ENCODE peak calls at places on chromosomes 5 and 9, in seven cellular contexts. N is omental fat pad, G is mucosa of descending colon, Q is H9, W is esophagus squamous epithelium, E is astrocyte, Y is AG09309. I is an unnamed sample.

GRCh38 chr5:133882801-133883200 is 85.6 kb downstream of the C5orf15 start:
- DNase-seq in N (no peak), Y (no peak), E (no peak), W (no peak), G (no peak), Q (no peak), I (no peak)

GRCh38 chr5:93576994-93577575 is 3.9 kb downstream of the NR2F1-AS1 start:
- DNase-seq in Q (no peak), E (no peak), G (no peak), Y (no peak), N (no peak), W (no peak), I (no peak)

GRCh38 chr5:142913728-142914338 is 143.7 kb downstream of the ARHGAP26 start:
- DNase-seq in Y (no peak), Q (no peak), N (no peak), G (no peak), E (no peak), W (no peak), I (no peak)

GRCh38 chr9:93815677-93816076 is 139.5 kb downstream of the BARX1 start:
- DNase-seq in N (no peak), G (no peak), Q (no peak), W (no peak), E (no peak), Y (no peak), I (no peak)

GRCh38 chr5:109324351-109324750 is 85.4 kb downstream of the PJA2 start:
- DNase-seq in N (no peak), Y (no peak), G (no peak), Q (no peak), W (no peak), E (no peak), I (peak)

GRCh38 chr9:9337129-9337528 is 1275.7 kb downstream of the PTPRD start:
- DNase-seq in G (no peak), Y (no peak), E (no peak), Q (no peak), N (no peak), W (no peak), I (no peak)

GRCh38 chr9:37496020-37496419 is 10.3 kb downstream of the POLR1E start:
- DNase-seq in E (no peak), G (no peak), Y (no peak), W (no peak), Q (no peak), N (no peak), I (no peak)

GRCh38 chr5:111384220-111384619 is 128.1 kb downstream of the STARD4 start:
- DNase-seq in Q (no peak), G (no peak), W (no peak), N (no peak), Y (no peak), E (no peak), I (no peak)

GRCh38 chr9:134483361-134484184 is 157.3 kb downstream of the RXRA start:
- DNase-seq in N (no peak), Y (no peak), W (no peak), G (no peak), Q (no peak), E (no peak), I (no peak)

DNA sequence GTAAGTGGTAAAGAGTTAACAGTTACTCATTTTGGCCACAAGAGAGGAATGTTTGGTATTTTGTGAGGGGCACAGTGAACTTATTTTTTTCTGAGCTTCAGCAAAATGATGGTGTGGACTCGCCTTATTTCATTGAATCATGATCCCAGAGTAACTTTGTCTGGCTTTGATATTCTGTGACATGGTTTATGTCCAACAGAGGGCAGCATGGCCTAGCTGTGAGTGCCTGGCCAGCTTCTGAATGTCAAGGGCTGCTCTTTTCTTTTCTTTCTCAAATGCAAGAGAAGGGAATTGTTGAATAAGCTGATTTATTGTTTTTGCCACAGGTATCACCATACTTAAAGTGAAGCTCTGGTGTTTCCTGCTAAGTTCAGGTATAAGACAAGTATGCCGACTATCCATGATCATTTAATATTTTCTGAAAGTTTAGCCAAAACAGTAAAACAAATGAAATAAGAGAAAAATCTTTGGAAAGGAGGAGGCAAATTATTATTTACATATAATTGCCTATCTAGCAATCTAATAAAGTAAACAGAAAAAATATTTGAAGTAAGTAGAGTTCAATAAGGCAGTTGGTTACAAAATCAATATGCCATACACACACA is 31.7 kb downstream of the MRPL22 start:
- DNase-seq in G (peak), W (no peak), N (no peak), Y (no peak), Q (peak), E (peak), I (peak)
- TF ChIP-seq CTCF in G (no peak), W (peak), N (no peak), Y (peak), Q (peak), E (peak), I (peak)

GRCh38 chr5:113295111-113295539 is 139.7 kb downstream of the TSSK1B start:
- DNase-seq in E (no peak), Q (no peak), N (no peak), Y (no peak), G (no peak), W (no peak), I (no peak)
- TF ChIP-seq CTCF in E (no peak), Q (no peak), N (no peak), Y (no peak), G (no peak), W (no peak), I (no peak)

GRCh38 chr5:7851240-7851592 is 283 bp upstream of the CFAP90 start:
- DNase-seq in G (no peak), N (no peak), Y (no peak), W (no peak), Q (no peak), E (no peak), I (no peak)

GRCh38 chr5:7851617-7852289 is 820 bp upstream of the CFAP90 start:
- DNase-seq in Q (no peak), G (no peak), Y (no peak), W (no peak), E (no peak), N (no peak), I (no peak)

GRCh38 chr5:7850241-7850532 is 746 bp downstream of the CFAP90 start:
- DNase-seq in E (no peak), Y (no peak), Q (peak), G (no peak), W (no peak), N (no peak), I (no peak)

GRCh38 chr5:7849531-7850240 is 1.2 kb downstream of the CFAP90 start:
- DNase-seq in Y (no peak), E (no peak), Q (no peak), N (no peak), W (no peak), G (peak), I (no peak)

DNA sequence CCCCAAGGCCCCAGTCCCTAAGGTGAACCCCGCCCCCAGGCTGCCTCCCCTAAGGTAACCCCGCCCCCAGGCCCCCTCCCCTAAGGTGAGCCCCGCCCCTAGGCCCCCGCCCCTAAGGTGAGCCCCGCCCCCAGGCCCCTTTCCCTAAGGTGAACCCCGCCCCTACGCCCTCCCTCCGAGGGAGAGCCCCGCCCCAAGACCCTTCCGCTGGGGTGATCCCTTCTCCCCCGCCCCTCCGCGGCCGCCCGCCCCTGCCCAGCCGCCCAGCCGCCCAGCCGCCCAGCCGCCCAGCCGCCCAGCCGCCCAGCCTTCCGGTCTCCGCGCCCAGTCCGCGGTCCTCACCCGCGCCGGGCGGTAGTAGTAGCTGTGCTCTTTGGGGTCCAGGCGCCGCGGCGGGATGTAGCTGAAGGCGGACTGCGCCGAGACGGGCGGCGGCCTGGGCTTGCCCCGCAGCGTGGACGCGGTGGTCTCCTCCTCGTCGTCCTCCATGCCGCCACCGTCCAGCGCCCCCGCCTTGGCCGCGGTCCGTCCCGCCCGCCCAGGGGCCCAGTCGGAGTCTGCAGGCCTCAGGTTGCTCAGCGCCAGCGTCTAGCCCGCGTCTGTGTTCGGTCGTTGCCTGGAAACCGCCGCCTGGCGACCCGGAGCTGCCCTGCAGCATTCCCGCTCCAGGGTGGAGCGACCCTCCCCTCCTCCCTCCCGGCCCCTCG is at the start of gene CFAP90:
- DNase-seq in Q (peak), Y (no peak), W (no peak), G (peak), E (peak), N (no peak), I (peak)
- TF ChIP-seq CTCF in Q (peak), Y (peak), W (no peak), G (no peak), E (peak), N (no peak), I (peak)

GRCh38 chr5:176670449-176670848 is 23.2 kb downstream of the TSPAN17 start:
- DNase-seq in Q (no peak), N (no peak), E (no peak), Y (no peak), W (no peak), G (no peak), I (no peak)
- TF ChIP-seq CTCF in Q (no peak), N (no peak), E (no peak), Y (no peak), W (no peak), G (no peak), I (no peak)

GRCh38 chr5:77281969-77282336 is 71.5 kb downstream of the PDE8B start:
- DNase-seq in E (no peak), Q (no peak), G (no peak), Y (no peak), W (no peak), N (no peak), I (no peak)

GRCh38 chr5:77285442-77285841 is 75.0 kb downstream of the PDE8B start:
- DNase-seq in Y (no peak), G (no peak), W (no peak), E (no peak), Q (no peak), N (no peak), I (no peak)

GRCh38 chr5:77280036-77280435 is 69.6 kb downstream of the PDE8B start:
- DNase-seq in N (no peak), W (no peak), Q (no peak), G (no peak), Y (no peak), E (no peak), I (no peak)

GRCh38 chr5:77277764-77278163 is 67.3 kb downstream of the PDE8B start:
- DNase-seq in W (no peak), Q (no peak), E (no peak), N (no peak), G (no peak), Y (no peak), I (no peak)

GRCh38 chr5:77282337-77283027 is 72.0 kb downstream of the PDE8B start:
- DNase-seq in Q (peak), G (no peak), W (no peak), Y (peak), N (no peak), E (peak), I (no peak)
- TF ChIP-seq CTCF in Q (peak), G (no peak), W (no peak), Y (peak), N (no peak), E (peak), I (no peak)

I was measured in nephron progenitor cell.